ENCODE peak calls at places on chromosome 1, in four cellular contexts. O is IMR-90, A is foreskin fibroblast, Q is H1. J is an unnamed sample.

GRCh38 chr1:160261526-160261877 is 847 bp downstream of the DCAF8 start:
- DNase-seq in O (peak), A (peak), Q (no peak), J (peak)

GRCh38 chr1:59367269-59368006 is 70.5 kb downstream of the FGGY start:
- DNase-seq in O (peak), A (peak), Q (no peak), J (peak)

GRCh38 chr1:216682694-216683243 is 40.5 kb downstream of the ESRRG start:
- DNase-seq in O (no peak), A (no peak), Q (no peak), J (no peak)

GRCh38 chr1:72278461-72278860 is 3.9 kb downstream of the NEGR1 start:
- DNase-seq in O (no peak), A (no peak), Q (no peak), J (no peak)

GRCh38 chr1:50973875-50974617 is 4.0 kb downstream of the CDKN2C start:
- DNase-seq in O (no peak), A (no peak), Q (no peak), J (no peak)

GRCh38 chr1:246577720-246578106 is 11.5 kb downstream of the CNST start:
- DNase-seq in O (peak), A (no peak), Q (no peak), J (peak)

GRCh38 chr1:212162635-212163034 is 122.6 kb upstream of the PPP2R5A start:
- DNase-seq in O (peak), A (peak), Q (no peak), J (peak)

GRCh38 chr1:26994772-26995625 is 1.5 kb downstream of the TRNP1 start:
- DNase-seq in O (no peak), A (no peak), Q (no peak), J (no peak)

GRCh38 chr1:94247146-94248094 is 10.0 kb upstream of the ARHGAP29 start:
- DNase-seq in O (peak), A (peak), Q (no peak), J (peak)

GRCh38 chr1:54967372-54967771 is 13.1 kb upstream of the TMEM61 start:
- DNase-seq in O (no peak), A (peak), Q (no peak), J (no peak)

GRCh38 chr1:91742848-91743292 is 143.1 kb downstream of the TGFBR3 start:
- DNase-seq in O (peak), A (no peak), Q (no peak), J (peak)

GRCh38 chr1:164466001-164466421 is 93.0 kb upstream of the PBX1 start:
- DNase-seq in O (no peak), A (no peak), Q (no peak), J (no peak)

GRCh38 chr1:146039844-146040194 is 18.3 kb upstream of the HJV start:
- DNase-seq in O (no peak), A (no peak), Q (no peak), J (no peak)

GRCh38 chr1:12692967-12693782 is 22.7 kb upstream of the AADACL3 start:
- DNase-seq in O (no peak), A (no peak), Q (no peak), J (peak)

GRCh38 chr1:243312962-243313634 is 57.3 kb downstream of the SDCCAG8 start:
- DNase-seq in O (no peak), A (no peak), Q (no peak), J (peak)

DNA sequence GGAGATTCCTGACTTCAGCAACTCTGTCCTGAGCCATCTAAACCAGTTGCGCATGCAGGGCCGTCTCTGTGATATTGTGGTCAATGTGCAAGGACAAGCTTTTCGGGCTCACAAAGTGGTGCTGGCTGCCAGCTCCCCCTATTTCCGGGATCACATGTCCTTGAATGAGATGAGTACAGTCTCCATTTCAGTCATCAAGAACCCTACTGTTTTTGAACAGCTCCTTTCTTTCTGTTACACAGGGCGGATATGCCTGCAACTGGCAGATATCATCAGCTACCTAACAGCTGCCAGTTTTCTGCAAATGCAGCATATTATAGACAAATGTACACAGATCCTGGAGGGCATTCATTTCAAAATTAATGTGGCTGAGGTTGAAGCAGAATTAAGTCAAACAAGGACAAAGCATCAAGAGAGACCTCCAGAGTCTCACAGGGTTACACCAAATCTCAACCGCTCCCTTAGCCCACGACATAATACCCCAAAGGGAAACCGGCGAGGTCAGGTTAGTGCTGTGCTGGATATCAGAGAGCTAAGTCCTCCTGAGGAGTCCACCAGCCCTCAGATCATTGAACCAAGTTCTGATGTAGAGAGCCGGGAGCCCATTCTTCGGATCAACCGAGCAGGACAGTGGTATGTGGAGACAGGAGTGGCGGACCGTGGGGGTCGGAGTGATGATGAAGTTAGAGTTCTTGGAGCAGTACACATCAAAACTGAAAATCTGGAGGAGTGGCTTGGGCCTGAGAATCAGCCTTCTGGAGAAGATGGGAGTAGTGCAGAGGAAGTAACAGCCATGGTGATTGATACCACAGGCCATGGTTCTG is 2.3 kb downstream of the ZBTB37 start:
- DNase-seq in O (no peak), A (no peak), Q (no peak), J (no peak)
- TF ChIP-seq CTCF in O (no peak), A (no peak), Q (no peak), J (no peak)

GRCh38 chr1:114322207-114322606 is 168.5 kb upstream of the SYT6 start:
- DNase-seq in O (no peak), A (no peak), Q (no peak), J (no peak)
- H3K4me3 ChIP-seq in O (no peak), A (no peak), Q (no peak), J (no peak)

DNA sequence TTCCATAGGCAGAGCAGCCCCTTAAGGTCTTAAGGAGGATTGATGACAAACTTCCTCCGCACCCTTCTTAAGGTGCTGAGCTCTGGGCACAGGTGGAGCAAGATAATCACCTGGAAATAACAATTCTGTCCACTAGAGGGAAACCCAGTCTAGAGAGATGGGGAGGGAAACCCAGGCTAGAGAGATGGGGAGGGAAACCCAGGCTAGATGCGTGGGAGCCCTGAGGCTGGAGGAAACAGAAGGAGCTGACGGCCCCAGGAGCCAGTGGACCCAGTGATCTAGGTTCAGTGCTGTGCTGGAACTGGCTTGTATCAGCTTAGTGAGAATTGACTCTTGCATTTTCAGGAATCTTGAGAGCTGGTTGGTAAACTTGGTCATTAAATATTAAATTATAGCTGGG is 17.8 kb upstream of the MYCL start:
- DNase-seq in O (peak), A (peak), Q (no peak), J (peak)
- TF ChIP-seq CTCF in O (peak), A (peak), Q (peak), J (peak)

DNA sequence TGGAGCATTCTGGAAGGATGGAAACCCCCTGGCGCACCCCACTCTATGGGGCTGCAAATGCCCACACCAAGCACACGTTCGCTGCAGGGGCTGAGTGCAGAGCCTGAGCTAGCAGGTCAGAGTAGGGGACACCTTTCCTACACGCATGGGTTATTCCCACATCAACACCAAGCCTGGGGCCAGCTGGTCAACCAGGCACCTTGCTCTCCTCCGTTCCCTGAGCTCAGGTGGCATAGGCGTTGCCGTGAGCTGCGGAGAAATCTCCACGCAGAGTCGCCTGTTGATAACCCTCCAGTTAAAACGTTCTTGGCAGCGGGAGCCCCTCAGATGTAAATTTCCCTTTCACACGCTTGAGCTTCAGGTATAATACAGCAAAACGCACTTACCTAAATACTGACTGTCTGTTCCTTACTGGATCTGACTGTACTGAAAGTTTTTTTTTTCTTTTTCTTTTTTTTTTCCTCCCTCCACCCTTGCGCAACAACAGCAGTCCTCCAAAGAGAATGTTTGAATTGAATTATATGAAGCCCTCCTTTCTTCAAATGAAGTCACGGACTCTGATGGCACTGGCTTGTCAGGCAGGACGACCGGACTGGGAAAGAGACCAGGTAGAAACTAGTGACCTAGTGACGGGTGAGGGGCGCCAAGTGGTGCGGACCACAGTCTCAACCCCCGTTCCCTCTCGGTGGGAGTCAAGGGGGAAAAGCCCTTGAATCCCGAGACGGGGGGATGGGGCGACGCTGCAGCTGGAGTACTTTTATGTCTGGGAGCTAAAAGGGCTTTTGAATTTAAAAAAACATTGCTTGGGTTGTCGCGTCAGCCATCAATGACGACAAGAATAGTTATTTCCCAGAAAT is 2.0 kb downstream of the BRINP3 start:
- DNase-seq in O (peak), A (no peak), Q (no peak), J (peak)
- H3K4me3 ChIP-seq in O (peak), A (peak), Q (peak), J (peak)

DNA sequence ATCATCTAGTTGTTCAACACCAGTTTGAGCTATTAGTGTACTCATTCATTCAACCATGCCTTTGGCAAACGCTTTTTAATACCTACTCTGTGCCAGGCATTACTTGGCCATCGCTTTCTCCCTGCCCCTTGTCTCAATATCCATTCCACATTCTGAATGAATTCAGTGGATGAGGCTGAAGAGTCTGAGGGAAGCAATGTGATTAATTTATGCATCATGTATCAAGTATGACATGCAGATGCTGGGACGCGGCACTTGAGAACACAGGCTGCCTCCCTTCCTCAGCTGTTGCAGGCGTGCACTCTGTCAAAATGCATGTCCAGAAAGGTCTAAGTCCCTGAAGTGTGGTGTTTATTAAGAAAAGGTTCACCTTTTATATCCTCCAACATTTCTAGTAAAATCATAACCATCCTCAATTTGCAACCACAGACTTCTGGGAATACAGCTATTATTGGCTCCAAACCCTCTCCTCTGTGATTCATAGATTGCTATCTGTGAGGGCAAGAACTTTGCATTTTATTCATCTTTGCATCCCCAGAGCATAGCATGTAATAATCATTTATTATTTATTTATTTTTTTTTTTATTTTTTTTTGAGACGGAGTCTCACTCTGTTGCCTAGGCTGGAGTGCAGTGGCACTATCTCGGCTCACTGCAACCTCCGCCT is 22.6 kb upstream of the RAB3GAP2 start:
- DNase-seq in O (no peak), A (no peak), Q (no peak), J (peak)
- TF ChIP-seq CTCF in O (no peak), A (no peak), Q (no peak), J (no peak)

DNA sequence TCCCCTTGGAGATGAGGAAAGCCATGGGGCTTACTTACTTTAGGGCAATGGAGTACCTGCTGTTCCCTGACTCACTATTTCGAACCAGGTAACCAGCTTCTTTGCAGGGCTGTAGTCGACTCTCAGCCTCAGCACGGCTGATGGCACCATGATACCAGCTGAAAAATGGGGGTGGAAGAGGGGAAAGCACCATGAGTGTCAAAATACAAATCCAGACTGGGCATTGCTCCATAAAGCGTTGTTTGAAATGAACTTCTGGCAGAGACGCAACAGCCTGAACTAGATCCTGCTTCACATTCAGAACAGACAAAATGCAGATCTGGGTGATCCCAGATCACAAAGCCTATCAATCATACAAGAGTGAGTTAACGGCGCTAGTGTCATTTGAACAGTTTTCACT is 16.1 kb upstream of the TDRD10 start:
- DNase-seq in O (no peak), A (no peak), Q (no peak), J (peak)
- H3K4me3 ChIP-seq in O (no peak), A (no peak), Q (no peak), J (no peak)

GRCh38 chr1:60977661-60978060 is 104.7 kb upstream of the NFIA start:
- DNase-seq in O (no peak), A (no peak), Q (no peak), J (no peak)

GRCh38 chr1:60974973-60975372 is 107.4 kb upstream of the NFIA start:
- DNase-seq in O (no peak), A (no peak), Q (no peak), J (no peak)

GRCh38 chr1:60982539-60982938 is 99.8 kb upstream of the NFIA start:
- DNase-seq in O (no peak), A (no peak), Q (no peak), J (no peak)

GRCh38 chr1:60981357-60981756 is 101.0 kb upstream of the NFIA start:
- DNase-seq in O (no peak), A (no peak), Q (no peak), J (no peak)

GRCh38 chr1:60978421-60979357 is 103.7 kb upstream of the NFIA start:
- DNase-seq in O (peak), A (no peak), Q (no peak), J (peak)
- TF ChIP-seq CTCF in O (peak), A (peak), Q (peak), J (peak)

DNA sequence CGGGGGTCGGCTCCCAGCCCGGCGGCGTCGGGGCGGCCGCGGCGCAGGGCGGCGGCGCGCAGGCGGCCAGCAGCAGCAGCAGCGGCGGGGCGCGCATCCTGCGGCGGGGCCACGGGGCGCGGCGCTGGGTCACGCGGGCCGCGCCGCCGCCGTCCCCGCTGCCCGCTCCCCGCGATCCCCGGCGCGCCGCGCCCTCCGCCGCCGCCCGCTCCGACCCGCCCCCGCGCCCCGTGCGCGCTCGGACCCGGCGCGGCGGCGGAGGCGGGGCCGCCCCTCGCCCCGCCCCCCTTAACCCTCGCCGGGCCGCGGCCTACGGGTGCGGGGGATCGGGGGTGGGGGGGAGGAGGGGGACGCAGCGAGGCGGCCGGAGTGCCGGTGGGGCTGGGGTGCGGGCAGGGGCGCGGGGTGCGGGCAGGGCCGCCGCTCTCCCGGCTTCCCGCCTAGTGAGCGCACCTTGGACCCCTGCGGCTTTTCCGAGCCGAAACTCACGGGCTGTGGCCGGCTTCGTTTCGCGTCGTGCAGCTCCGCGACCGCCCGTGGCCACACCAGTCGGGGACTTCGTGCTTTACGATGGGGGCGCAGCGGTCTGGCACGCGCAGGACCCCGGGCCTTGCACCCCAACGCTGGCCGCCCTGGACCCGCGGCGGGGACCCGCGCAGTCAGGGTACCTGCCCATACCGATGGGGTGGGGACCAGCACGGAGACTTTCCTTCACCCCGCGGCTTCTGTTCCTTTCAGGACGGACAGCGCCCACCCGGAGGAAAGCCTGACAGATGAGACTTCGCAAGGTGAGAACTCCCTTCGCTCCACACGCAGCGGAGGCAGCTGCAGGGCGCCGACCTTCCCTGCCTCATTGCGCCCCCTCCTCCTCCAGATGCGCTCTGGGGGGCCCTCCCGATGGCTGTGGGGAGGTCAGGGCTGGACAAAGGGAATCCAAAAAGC is at the start of gene FNDC10:
- DNase-seq in O (no peak), A (no peak), Q (no peak), J (no peak)
- H3K4me3 ChIP-seq in O (peak), A (peak), Q (peak), J (peak)

GRCh38 chr1:57278558-57278957 is 145.3 kb downstream of the DAB1 start:
- DNase-seq in O (no peak), A (no peak), Q (no peak), J (no peak)

GRCh38 chr1:57276916-57277315 is 146.9 kb downstream of the DAB1 start:
- DNase-seq in O (no peak), A (no peak), Q (no peak), J (no peak)

GRCh38 chr1:57277681-57278080 is 146.2 kb downstream of the DAB1 start:
- DNase-seq in O (no peak), A (no peak), Q (no peak), J (no peak)

GRCh38 chr1:57279909-57280666 is 143.8 kb downstream of the DAB1 start:
- DNase-seq in O (peak), A (no peak), Q (no peak), J (no peak)

GRCh38 chr1:57281324-57281723 is 142.5 kb downstream of the DAB1 start:
- DNase-seq in O (no peak), A (no peak), Q (no peak), J (no peak)
- TF ChIP-seq CTCF in O (no peak), A (no peak), Q (no peak), J (no peak)

GRCh38 chr1:206471415-206471801 is 1.1 kb downstream of the IKBKE start:
- DNase-seq in O (no peak), A (no peak), Q (no peak), J (no peak)
- H3K4me3 ChIP-seq in O (peak), A (peak), Q (peak), J (peak)

J was measured in fibroblast of the aortic adventitia.